ENCODE peak calls at places on chromosome X, in five cellular contexts. U, C, H, R and N are unnamed samples.
A peak's percentile ranks its signal among the peaks of the same experiment; 100 is the strongest.

GRCh38 chrX:124719060-124719459 is 372.7 kb downstream of the SH2D1A start:
- DNase-seq in U (no peak), C (no peak), R (no peak), H (no peak), N (no peak)

GRCh38 chrX:49067285-49068120 is 6.3 kb downstream of the PRAF2 start:
- DNase-seq in R (no peak), H (no peak), U (no peak), C (no peak), N (no peak)

GRCh38 chrX:19799319-19800182 is 87.8 kb downstream of the SH3KBP1 start:
- DNase-seq in H (no peak), U (no peak), C (peak; percentile 51), R (peak; percentile 22), N (no peak)

GRCh38 chrX:152915541-152916241 is 17.8 kb downstream of the ZNF185 start:
- DNase-seq in H (peak; percentile 72), U (no peak), R (no peak), C (peak; percentile 52), N (no peak)

GRCh38 chrX:153948847-153949819 is 4.7 kb upstream of the RENBP start:
- DNase-seq in H (no peak), C (no peak), U (no peak), R (no peak), N (no peak)

GRCh38 chrX:9516635-9517034 is 51.8 kb downstream of the TBL1X start:
- DNase-seq in H (no peak), U (no peak), C (no peak), R (no peak), N (no peak)

GRCh38 chrX:112844250-112844649 is 3.6 kb upstream of the AMOT start:
- DNase-seq in H (no peak), U (no peak), C (peak; percentile 34), R (no peak), N (no peak)

GRCh38 chrX:124307253-124307907 is 25.1 kb upstream of the TEX13D start:
- DNase-seq in U (no peak), C (no peak), H (no peak), R (no peak), N (no peak)

GRCh38 chrX:67555578-67556203 is 11.9 kb downstream of the AR start:
- DNase-seq in U (peak; percentile 34), C (no peak), H (peak; percentile 38), R (no peak), N (no peak)

GRCh38 chrX:82196866-82197265 is 995.0 kb downstream of the SH3BGRL start:
- DNase-seq in R (no peak), U (no peak), C (no peak), H (no peak), N (no peak)

GRCh38 chrX:146615807-146616206 is 193.8 kb upstream of the CXorf51B start:
- DNase-seq in U (no peak), H (no peak), R (no peak), C (no peak), N (no peak)

GRCh38 chrX:312621-313331 is 5.8 kb downstream of the GTPBP6 start:
- DNase-seq in H (no peak), C (no peak), R (no peak), U (peak; percentile 29), N (no peak)

GRCh38 chrX:826026-826425 is 195.4 kb downstream of the SHOX start:
- DNase-seq in H (no peak), U (no peak), C (no peak), R (no peak), N (no peak)

GRCh38 chrX:151958101-151958500 is 16.4 kb downstream of the GABRE start:
- DNase-seq in U (no peak), R (no peak), H (no peak), C (no peak), N (no peak)

GRCh38 chrX:68822641-68823410 is 6.0 kb upstream of the EFNB1 start:
- DNase-seq in H (peak; percentile 40), R (peak; percentile 48), C (peak; percentile 22), U (no peak), N (no peak)

GRCh38 chrX:24276011-24276410 is 37.9 kb downstream of the SUPT20HL2 start:
- DNase-seq in H (no peak), U (no peak), C (no peak), R (no peak), N (no peak)

GRCh38 chrX:1486749-1487361 is 34.1 kb upstream of the ASMTL start:
- DNase-seq in U (peak; percentile 34), H (no peak), R (no peak), C (no peak), N (no peak)

GRCh38 chrX:100895365-100896075 is 21.4 kb upstream of the NOX1 start:
- DNase-seq in H (no peak), C (peak; percentile 10), U (no peak), R (no peak), N (peak; percentile 39)

GRCh38 chrX:49039598-49040375 is 3.4 kb downstream of the TFE3 start:
- DNase-seq in U (peak; percentile 86), C (peak; percentile 87), H (peak; percentile 78), R (peak; percentile 74), N (peak; percentile 74)

GRCh38 chrX:13380230-13380629 is 60.4 kb upstream of the ATXN3L start:
- DNase-seq in C (peak; percentile 75), R (no peak), H (no peak), U (no peak), N (peak; percentile 41)

GRCh38 chrX:43940811-43941210 is 32.4 kb downstream of the NDP start:
- DNase-seq in C (peak; percentile 61), U (no peak), H (no peak), R (peak; percentile 21), N (peak; percentile 17)

GRCh38 chrX:154369453-154370299 is 4.8 kb downstream of the FLNA start:
- DNase-seq in C (peak; percentile 93), U (peak; percentile 88), H (peak; percentile 54), R (peak; percentile 81), N (peak; percentile 80)

GRCh38 chrX:152993933-152994332 is at the start of gene PNMA5:
- DNase-seq in R (no peak), U (no peak), H (no peak), C (no peak), N (no peak)

GRCh38 chrX:68914337-68914989 is 85.6 kb downstream of the EFNB1 start:
- DNase-seq in H (no peak), R (no peak), C (no peak), U (no peak), N (no peak)

GRCh38 chrX:45232139-45232538 is 31.5 kb upstream of the DIPK2B start:
- DNase-seq in U (no peak), R (no peak), H (no peak), C (no peak), N (no peak)

GRCh38 chrX:17077349-17077748 is 130.9 kb downstream of the REPS2 start:
- DNase-seq in U (no peak), R (no peak), H (no peak), C (no peak), N (no peak)

GRCh38 chrX:48508400-48509244 is at the start of gene PORCN:
- DNase-seq in U (peak; percentile 86), H (peak; percentile 95), C (no peak), R (peak; percentile 79), N (peak; percentile 77)

GRCh38 chrX:153938226-153938786 is 3.5 kb upstream of the NAA10 start:
- DNase-seq in U (no peak), H (no peak), R (no peak), C (no peak), N (no peak)

GRCh38 chrX:140157611-140158010 is 192.3 kb upstream of the CXorf66 start:
- DNase-seq in U (no peak), H (no peak), R (no peak), C (peak; percentile 93), N (no peak)

GRCh38 chrX:63270873-63271272 is 80.3 kb downstream of the SPIN4 start:
- DNase-seq in U (no peak), C (no peak), H (no peak), R (no peak), N (no peak)

DNA sequence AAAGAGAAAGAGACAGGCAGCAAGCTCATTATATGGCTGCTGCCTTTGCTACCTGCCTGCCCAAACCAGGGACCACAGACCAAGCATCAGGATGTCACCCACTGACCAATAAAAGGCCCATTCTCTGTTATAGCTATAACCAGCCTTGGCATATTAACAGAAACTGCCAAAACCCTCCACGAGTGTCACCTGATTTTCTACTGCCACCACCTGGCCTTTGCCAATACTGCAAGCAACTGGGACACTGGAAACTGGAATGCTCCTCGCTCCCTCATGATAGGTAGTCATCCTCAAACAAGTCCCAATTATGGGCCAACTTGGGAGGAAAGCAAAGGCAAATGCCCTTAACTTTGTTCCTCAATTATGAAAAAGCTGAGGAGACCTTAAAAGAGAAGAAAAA is 76.0 kb downstream of the SPIN4 start:
- DNase-seq in C (no peak), U (no peak), H (peak; percentile 18), R (no peak), N (peak; percentile 5)
- TF ChIP-seq CTCF in C (peak; percentile 19), U (peak; percentile 50), H (peak; percentile 58), R (no peak), N (no peak)

GRCh38 chrX:111006119-111006518 is 89.9 kb upstream of the PAK3 start:
- DNase-seq in H (no peak), R (no peak), U (no peak), C (no peak), N (no peak)

GRCh38 chrX:111009256-111009655 is 86.7 kb upstream of the PAK3 start:
- DNase-seq in H (no peak), C (no peak), U (no peak), R (no peak), N (no peak)

GRCh38 chrX:111008126-111008525 is 87.9 kb upstream of the PAK3 start:
- DNase-seq in C (no peak), R (no peak), U (no peak), H (no peak), N (no peak)

GRCh38 chrX:111005151-111005550 is 90.8 kb upstream of the PAK3 start:
- DNase-seq in H (no peak), R (no peak), U (no peak), C (no peak), N (no peak)

DNA sequence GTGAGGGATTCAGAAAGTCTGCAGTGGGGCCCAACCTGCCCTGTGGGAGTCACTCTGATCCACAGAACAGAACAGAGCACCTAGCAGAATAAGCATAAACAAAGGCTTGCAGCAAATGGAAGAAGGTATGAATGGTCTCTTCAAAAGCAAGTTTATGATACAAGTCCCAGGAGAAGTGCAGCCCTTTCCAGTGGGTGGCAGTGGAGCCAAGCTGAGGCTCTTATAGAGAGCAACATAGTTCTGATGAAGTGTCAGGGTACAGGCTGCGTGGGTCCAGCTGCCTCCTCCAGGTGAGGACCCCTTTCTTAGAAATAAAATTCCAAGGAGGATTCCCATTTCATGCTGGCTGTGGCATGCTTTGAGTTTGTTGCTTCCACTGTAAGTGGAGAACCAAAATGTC is 88.8 kb upstream of the PAK3 start:
- DNase-seq in H (no peak), R (no peak), U (no peak), C (no peak), N (no peak)
- H3K27ac ChIP-seq in H (no peak overlapping the region), R (no peak overlapping the region), U (no peak overlapping the region), C (no peak overlapping the region), N (no peak overlapping the region)

DNA sequence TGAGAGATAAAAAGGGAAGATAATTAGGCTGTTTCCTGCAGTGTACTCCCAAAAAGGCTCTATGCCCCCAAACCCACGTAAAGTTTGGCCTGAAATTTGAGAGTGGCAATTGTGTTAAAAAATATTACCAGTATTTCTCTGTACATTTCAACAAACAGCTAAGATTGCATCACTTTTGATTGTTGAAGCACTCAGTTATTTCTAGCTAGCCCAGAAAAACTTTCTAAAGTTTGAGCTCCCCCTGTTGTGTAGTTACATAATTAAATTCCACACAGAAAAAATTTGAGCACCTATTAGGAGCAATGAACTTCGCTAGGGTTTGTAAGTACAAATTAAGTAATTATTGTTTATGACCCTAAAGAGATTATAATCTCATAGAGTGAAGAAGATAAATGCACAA is 109.4 kb downstream of the DLG3 start:
- DNase-seq in H (no peak), U (no peak), R (no peak), C (peak; percentile 2), N (peak; percentile 17)
- TF ChIP-seq CTCF in H (no peak), U (no peak), R (no peak), C (peak; percentile 16), N (no peak)

GRCh38 chrX:27565992-27566391 is 24.2 kb upstream of the DCAF8L2 start:
- DNase-seq in U (no peak), R (no peak), H (no peak), C (peak; percentile 57), N (no peak)
- H3K27ac ChIP-seq in U (no peak overlapping the region), R (no peak overlapping the region), H (no peak overlapping the region), C (no peak overlapping the region), N (no peak overlapping the region)